ENCODE peak calls at places on chromosomes 2 and 18, in five cellular contexts. A is erythroblast, Y is cardiac muscle cell, J is psoas muscle, X is AG09319. T is an unnamed sample.

GRCh38 chr2:19312949-19313348 is 45.5 kb downstream of the OSR1 start:
- DNase-seq in A (no peak), Y (peak), J (no peak), X (no peak), T (peak)

GRCh38 chr2:157476915-157477709 is 33.2 kb upstream of the CYTIP start:
- DNase-seq in A (no peak), Y (no peak), J (no peak), X (no peak), T (no peak)

GRCh38 chr2:172231508-172231907 is 128.8 kb upstream of the DLX2 start:
- DNase-seq in A (no peak), Y (no peak), J (no peak), X (no peak), T (no peak)

GRCh38 chr2:65350714-65351113 is 81.7 kb downstream of the SPRED2 start:
- DNase-seq in A (peak), Y (no peak), J (no peak), X (no peak), T (peak)

GRCh38 chr2:8154936-8155335 is 526.9 kb upstream of the ID2 start:
- DNase-seq in A (no peak), Y (no peak), J (no peak), X (no peak), T (no peak)

GRCh38 chr2:126952216-126952615 is 53.5 kb downstream of the TEX51 start:
- DNase-seq in A (no peak), Y (no peak), J (no peak), X (no peak), T (no peak)

GRCh38 chr18:28204154-28204553 is 27.2 kb upstream of the CDH2 start:
- DNase-seq in A (no peak), Y (peak), J (no peak), X (peak), T (no peak)

GRCh38 chr2:166331468-166331867 is 44.3 kb downstream of the SCN9A start:
- DNase-seq in A (peak), Y (no peak), J (no peak), X (no peak), T (no peak)

GRCh38 chr18:78717766-78718150 is 261.9 kb upstream of the SALL3 start:
- DNase-seq in A (no peak), Y (no peak), J (no peak), X (no peak), T (no peak)

GRCh38 chr2:173213181-173213580 is 137.5 kb downstream of the MAP3K20 start:
- DNase-seq in A (no peak), Y (no peak), J (no peak), X (no peak), T (no peak)

GRCh38 chr2:85889648-85890281 is 975 bp upstream of the ST3GAL5 start:
- DNase-seq in A (no peak), Y (no peak), J (peak), X (no peak), T (no peak)

GRCh38 chr2:188158337-188159100 is 133.2 kb upstream of the GULP1 start:
- DNase-seq in A (no peak), Y (no peak), J (no peak), X (no peak), T (no peak)

GRCh38 chr2:46537624-46538023 is 58.3 kb downstream of the TMEM247 start:
- DNase-seq in A (no peak), Y (peak), J (no peak), X (no peak), T (no peak)

GRCh38 chr2:74872310-74872923 is 38.5 kb downstream of the HK2 start:
- DNase-seq in A (no peak), Y (peak), J (no peak), X (no peak), T (no peak)

GRCh38 chr2:36727586-36727985 is 31.1 kb downstream of the VIT start:
- DNase-seq in A (no peak), Y (no peak), J (no peak), X (no peak), T (no peak)

GRCh38 chr2:65075605-65076344 is 19.6 kb downstream of the CEP68 start:
- DNase-seq in A (peak), Y (no peak), J (no peak), X (no peak), T (no peak)

GRCh38 chr2:44135771-44136170 is 32.9 kb upstream of the PPM1B start:
- DNase-seq in A (no peak), Y (peak), J (no peak), X (peak), T (no peak)

GRCh38 chr18:32550958-32551357 is 80.3 kb upstream of the GAREM1 start:
- DNase-seq in A (no peak), Y (no peak), J (no peak), X (no peak), T (no peak)

GRCh38 chr2:191878576-191879298 is 31.8 kb upstream of the CAVIN2 start:
- DNase-seq in A (no peak), Y (peak), J (no peak), X (no peak), T (peak)

GRCh38 chr2:41922177-41922576 is 125.6 kb upstream of the PKDCC start:
- DNase-seq in A (peak), Y (peak), J (no peak), X (no peak), T (peak)

GRCh38 chr18:79834834-79835233 is 37.1 kb downstream of the KCNG2 start:
- DNase-seq in A (no peak), Y (no peak), J (no peak), X (no peak), T (no peak)

GRCh38 chr18:62846334-62846733 is 131.0 kb downstream of the PHLPP1 start:
- DNase-seq in A (no peak), Y (no peak), J (no peak), X (no peak), T (no peak)

GRCh38 chr2:28610583-28611201 is 114.8 kb downstream of the PLB1 start:
- DNase-seq in A (no peak), Y (peak), J (peak), X (no peak), T (peak)

GRCh38 chr2:162435676-162436075 is 91.7 kb downstream of the GCA start:
- DNase-seq in A (no peak), Y (no peak), J (no peak), X (no peak), T (no peak)

GRCh38 chr2:13605266-13605665 is 888.5 kb downstream of the TRIB2 start:
- DNase-seq in A (no peak), Y (no peak), J (no peak), X (no peak), T (no peak)

GRCh38 chr2:19541884-19542283 is 183.5 kb upstream of the OSR1 start:
- DNase-seq in A (no peak), Y (no peak), J (no peak), X (no peak), T (peak)

GRCh38 chr2:64586883-64587481 is 62.9 kb downstream of the AFTPH start:
- DNase-seq in A (peak), Y (peak), J (no peak), X (peak), T (peak)

GRCh38 chr2:109144271-109144670 is 15.3 kb downstream of the SH3RF3 start:
- DNase-seq in A (no peak), Y (no peak), J (no peak), X (no peak), T (no peak)

T was measured in A549.